ENCODE peak calls at places on chromosomes 16 and 17, in seven cellular contexts. B is sigmoid colon, N is prostate gland, Z is H1, W is HCT116, Q is stomach, X is breast epithelium. F is an unnamed sample. For H3K27me3, the result is how much of the 10 kb centered on the place peaks cover.

GRCh38 chr16:57818377-57819055 is 16.2 kb upstream of the KIFC3 start:
- DNase-seq in B (no peak), N (peak), Z (no peak), W (no peak), Q (peak), X (no peak), F (no peak)

GRCh38 chr17:17387461-17388362 is 84.5 kb downstream of the NT5M start:
- DNase-seq in B (no peak), N (no peak), Z (peak), W (peak), Q (peak), X (no peak), F (peak)

GRCh38 chr17:17147821-17148220 is 58.3 kb downstream of the PLD6 start:
- DNase-seq in B (no peak), N (no peak), Z (no peak), W (no peak), Q (no peak), X (no peak), F (no peak)

GRCh38 chr16:61887903-61888302 is 148.3 kb downstream of the CDH8 start:
- DNase-seq in B (no peak), N (no peak), Z (no peak), W (no peak), Q (no peak), X (no peak), F (no peak)

GRCh38 chr17:8362651-8363332 is 13.7 kb downstream of the KRABD2 start:
- DNase-seq in B (no peak), N (no peak), Z (no peak), W (no peak), Q (no peak), X (no peak), F (no peak)

GRCh38 chr16:83847371-83848225 is 39.8 kb downstream of the HSBP1 start:
- DNase-seq in B (no peak), N (no peak), Z (no peak), W (no peak), Q (no peak), X (no peak), F (no peak)

GRCh38 chr17:68484458-68484857 is 27.2 kb upstream of the WIPI1 start:
- DNase-seq in B (no peak), N (no peak), Z (no peak), W (no peak), Q (no peak), X (no peak), F (no peak)

GRCh38 chr16:17106243-17106791 is 364.4 kb downstream of the XYLT1 start:
- DNase-seq in B (no peak), N (no peak), Z (no peak), W (no peak), Q (no peak), X (no peak), F (no peak)

GRCh38 chr16:2190659-2191445 is 5.6 kb downstream of the CASKIN1 start:
- DNase-seq in B (no peak), N (no peak), Z (no peak), W (no peak), Q (no peak), X (no peak), F (no peak)

GRCh38 chr17:46916211-46916610 is 6.7 kb upstream of the GOSR2 start:
- DNase-seq in B (no peak), N (no peak), Z (no peak), W (no peak), Q (no peak), X (no peak), F (no peak)

GRCh38 chr17:40311575-40311974 is 2.6 kb downstream of the RARA start:
- DNase-seq in B (peak), N (no peak), Z (no peak), W (no peak), Q (peak), X (peak), F (peak)

GRCh38 chr16:14029658-14030057 is 41.5 kb upstream of the MRTFB start:
- DNase-seq in B (no peak), N (no peak), Z (no peak), W (no peak), Q (no peak), X (no peak), F (no peak)

GRCh38 chr17:77049440-77049839 is 91.3 kb upstream of the SEC14L1 start:
- DNase-seq in B (no peak), N (no peak), Z (no peak), W (peak), Q (no peak), X (no peak), F (no peak)

GRCh38 chr17:71793550-71793949 is 327.3 kb upstream of the SOX9 start:
- DNase-seq in B (no peak), N (no peak), Z (no peak), W (no peak), Q (no peak), X (no peak), F (no peak)

GRCh38 chr17:57085448-57086068 is 512 bp downstream of the AKAP1 start:
- DNase-seq in B (peak), N (no peak), Z (no peak), W (no peak), Q (peak), X (no peak), F (peak)

GRCh38 chr16:67017810-67018488 is 11.0 kb upstream of the CBFB start:
- DNase-seq in B (peak), N (peak), Z (peak), W (peak), Q (peak), X (peak), F (peak)

DNA sequence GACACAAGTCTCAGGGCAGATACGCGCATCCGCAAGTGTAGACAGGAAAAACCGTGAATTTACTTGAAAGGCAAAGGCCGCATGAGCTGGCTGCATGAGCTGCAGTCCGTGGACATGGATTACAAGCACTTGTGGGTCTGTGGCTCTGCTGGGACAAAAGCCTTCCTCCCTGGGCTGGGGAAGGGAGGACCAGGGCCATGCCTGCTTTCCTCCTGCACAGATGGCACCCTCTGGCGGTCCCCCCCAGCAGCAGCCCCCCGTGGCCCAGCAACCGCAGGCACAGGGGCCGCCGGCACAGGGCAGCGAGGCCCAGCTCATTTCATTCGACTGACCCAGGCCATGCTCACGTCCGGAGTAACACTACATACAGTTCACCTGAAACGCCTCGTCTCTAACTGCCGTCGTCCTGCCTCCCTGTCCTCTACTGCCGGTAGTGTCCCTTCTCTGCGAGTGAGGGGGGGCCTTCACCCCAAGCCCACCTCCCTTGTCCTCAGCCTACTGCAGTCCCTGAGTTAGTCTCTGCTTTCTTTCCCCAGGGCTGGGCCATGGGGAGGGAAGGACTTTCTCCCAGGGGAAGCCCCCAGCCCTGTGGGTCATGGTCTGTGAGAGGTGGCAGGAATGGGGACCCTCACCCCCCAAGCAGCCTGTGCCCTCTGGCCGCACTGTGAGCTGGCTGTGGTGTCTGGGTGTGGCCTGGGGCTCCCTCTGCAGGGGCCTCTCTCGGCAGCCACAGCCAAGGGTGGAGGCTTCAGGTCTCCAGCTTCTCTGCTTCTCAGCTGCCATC is 1.7 kb upstream of the MRPL12 start:
- DNase-seq in B (no peak), N (no peak), Z (no peak), W (no peak), Q (no peak), X (no peak), F (no peak)
- TF ChIP-seq POLR2AphosphoS5 in B (no peak), N (no peak), Z (no peak), W (no peak), Q (no peak), X (no peak), F (no peak)

DNA sequence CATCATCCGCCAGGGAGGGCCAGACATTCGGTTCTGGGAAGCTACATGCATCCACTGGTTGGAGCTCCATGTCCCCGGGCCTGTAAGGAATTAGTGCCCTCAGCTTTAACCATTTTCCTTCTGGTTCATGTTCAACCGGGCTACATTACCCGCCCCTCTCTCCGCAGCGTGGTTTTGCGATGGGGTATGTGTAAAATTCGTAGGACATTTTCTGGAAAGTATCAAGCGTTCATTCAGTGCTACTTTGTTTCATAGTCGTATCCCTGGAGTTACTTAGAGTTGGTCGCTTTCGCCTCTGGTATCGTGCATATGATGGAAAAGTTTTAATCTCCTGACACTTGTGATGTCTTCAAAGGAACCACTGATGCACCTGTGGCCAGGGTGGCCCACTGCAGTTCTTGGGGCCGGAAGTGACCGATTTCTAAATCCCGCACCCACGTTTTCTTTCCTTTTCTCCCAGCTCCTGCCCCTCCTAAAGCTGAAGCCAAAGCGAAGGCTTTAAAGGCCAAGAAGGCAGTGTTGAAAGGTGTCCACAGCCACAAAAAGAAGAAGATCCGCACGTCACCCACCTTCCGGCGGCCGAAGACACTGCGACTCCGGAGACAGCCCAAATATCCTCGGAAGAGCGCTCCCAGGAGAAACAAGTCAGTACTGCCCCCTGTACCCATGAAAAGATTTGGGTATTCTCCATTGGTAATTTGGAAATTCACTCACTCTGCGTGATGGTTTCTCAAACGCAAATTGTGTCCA is 637 bp downstream of the RPL23A start:
- DNase-seq in B (no peak), N (no peak), Z (no peak), W (no peak), Q (no peak), X (no peak), F (no peak)
- TF ChIP-seq POLR2A in B (no peak), N (no peak), Z (no peak), W (no peak), Q (no peak), X (no peak), F (no peak)

DNA sequence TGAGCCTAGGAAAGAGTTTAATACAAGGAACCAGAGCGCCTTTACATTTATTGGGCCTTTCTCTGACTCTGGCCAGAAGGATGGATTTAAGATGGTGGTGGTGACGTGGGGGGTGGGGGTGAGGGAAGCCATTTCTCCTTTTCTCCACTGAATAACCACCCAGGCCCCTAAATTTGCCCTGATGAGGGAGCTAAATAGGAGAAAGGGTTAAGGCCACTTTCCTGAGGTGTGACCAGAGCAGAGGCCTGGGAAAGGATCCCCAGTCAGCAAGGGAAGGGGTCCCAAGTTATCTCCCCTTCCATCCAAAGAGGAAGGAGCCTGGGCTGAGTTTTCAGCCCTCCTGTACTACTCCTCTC is 1.1 kb upstream of the HOXB9 start:
- DNase-seq in B (no peak), N (no peak), Z (no peak), W (no peak), Q (no peak), X (no peak), F (peak)
- H3K27me3 ChIP-seq in B (half or more), N (half or more), Z (half or more), W (under half), Q (half or more), X (half or more), F (half or more)

DNA sequence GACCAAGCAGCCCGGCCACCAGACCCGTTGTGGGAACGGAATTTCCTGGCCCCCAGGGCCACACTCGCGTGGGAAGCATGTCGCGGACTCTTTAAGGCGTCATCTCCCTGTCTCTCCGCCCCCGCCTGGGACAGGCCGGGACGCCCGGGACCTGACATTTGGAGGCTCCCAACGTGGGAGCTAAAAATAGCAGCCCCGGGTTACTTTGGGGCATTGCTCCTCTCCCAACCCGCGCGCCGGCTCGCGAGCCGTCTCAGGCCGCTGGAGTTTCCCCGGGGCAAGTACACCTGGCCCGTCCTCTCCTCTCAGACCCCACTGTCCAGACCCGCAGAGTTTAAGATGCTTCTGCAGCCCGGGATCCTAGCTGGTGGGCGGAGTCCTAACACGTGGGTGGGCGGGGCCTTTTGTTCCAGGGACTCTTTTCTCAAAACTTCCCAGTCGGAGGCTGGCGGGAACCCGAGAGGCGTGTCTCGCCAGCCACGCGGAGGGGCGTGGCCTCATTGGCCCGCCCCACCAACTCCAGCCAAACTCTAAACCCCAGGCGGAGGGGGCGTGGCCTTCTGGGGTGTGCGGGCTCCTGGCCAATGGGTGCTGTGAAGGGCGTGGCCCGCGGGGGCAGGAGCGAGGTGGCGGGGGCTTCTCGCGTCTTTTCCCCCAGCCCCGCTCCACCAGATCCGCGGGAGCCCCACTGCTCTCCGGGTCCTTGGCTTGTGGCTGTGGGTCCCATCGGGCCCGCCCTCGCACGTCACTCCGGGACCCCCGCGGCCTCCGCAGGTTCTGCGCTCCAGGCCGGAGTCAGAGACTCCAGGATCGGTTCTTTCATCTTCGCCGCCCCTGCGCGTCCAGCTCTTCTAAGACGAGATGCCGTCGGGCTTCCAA is at the start of gene SLC2A4:
- DNase-seq in B (peak), N (peak), Z (peak), W (peak), Q (peak), X (peak), F (peak)
- TF ChIP-seq POLR2AphosphoS5 in B (peak), N (peak), Z (no peak), W (peak), Q (peak), X (no peak), F (peak)

DNA sequence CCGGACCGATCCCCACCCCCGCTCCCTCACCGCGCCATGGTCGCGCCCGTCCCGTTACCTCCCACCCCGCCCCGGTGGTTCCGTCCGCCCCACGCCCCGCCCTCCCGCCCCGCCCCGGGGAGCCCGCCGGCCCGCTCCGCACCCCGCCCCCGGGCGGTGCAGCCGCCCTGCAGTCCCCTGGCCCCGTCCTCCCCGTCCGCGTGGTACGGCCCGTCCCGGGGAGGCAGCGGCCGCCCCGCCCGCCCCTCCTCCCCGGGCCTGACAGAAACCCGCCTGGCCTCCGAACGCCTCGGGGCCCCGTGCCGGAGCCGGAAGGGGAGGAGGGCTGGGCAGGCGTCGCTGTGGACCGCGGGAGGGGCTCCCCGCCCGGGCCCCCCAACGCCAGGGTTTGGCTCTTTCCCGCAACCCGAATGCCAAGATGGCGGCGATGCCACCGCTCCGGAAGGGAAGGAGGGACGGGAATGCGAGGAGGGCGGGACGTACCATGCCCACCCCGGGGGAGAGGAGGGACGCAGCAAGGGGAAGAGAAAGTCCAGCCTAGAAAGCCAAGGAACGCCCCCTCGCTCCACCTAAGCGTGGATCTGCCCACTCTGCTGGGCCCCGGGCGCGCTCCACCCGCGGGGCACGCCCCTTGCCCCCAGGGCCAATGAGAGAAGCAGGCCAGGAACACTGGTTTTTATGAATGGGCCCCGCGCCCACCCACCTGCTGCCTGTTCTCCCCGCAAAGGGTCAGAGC is at the start of gene PIP4K2B:
- DNase-seq in B (peak), N (peak), Z (peak), W (peak), Q (peak), X (peak), F (peak)
- TF ChIP-seq POLR2A in B (no peak), N (no peak), Z (peak), W (peak), Q (no peak), X (no peak), F (peak)

GRCh38 chr17:1222321-1222720 is 42.5 kb upstream of the ABR start:
- DNase-seq in B (no peak), N (no peak), Z (no peak), W (no peak), Q (no peak), X (no peak), F (no peak)
- H3K27me3 ChIP-seq in B (under half), N (under half), Z (under half), W (under half), Q (under half), X (under half), F (under half)

GRCh38 chr16:71883849-71884638 is at the start of gene ZNF821:
- DNase-seq in B (peak), N (peak), Z (peak), W (no peak), Q (peak), X (peak), F (peak)
- TF ChIP-seq POLR2AphosphoS5 in B (no peak), N (no peak), Z (peak), W (peak), Q (no peak), X (no peak), F (no peak)

DNA sequence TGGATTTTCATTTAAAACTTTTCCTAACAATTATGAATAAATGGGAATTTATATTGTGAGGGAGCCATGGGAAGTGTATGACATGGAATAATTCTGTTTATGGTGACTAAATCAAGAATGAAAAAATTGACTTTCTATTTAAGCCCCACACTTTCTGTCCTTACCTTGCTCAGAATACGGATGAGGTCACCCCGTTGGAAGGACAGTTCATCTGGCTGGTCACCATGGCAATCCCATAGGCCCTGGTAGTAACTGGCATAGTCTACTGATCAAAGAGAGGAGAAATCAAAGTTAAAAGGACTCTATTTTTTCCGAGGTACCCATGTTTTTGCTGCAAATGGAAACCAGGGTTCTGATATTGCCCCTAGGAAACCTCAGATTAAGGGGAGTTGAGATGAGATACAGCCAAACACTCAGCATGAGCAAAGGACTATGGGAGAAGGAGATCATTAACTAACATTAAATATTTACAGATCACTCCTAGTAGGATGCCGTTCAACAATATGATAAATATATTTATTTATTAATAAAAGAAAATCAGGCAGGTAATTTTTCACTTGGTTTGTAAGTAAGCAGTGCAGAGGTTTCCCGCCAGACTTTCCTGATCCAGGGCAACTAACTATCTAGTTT is 54.9 kb downstream of the SNX11 start:
- DNase-seq in B (no peak), N (no peak), Z (no peak), W (no peak), Q (no peak), X (no peak), F (no peak)
- TF ChIP-seq POLR2A in B (no peak), N (no peak), Z (no peak), W (no peak), Q (no peak), X (no peak), F (no peak)

DNA sequence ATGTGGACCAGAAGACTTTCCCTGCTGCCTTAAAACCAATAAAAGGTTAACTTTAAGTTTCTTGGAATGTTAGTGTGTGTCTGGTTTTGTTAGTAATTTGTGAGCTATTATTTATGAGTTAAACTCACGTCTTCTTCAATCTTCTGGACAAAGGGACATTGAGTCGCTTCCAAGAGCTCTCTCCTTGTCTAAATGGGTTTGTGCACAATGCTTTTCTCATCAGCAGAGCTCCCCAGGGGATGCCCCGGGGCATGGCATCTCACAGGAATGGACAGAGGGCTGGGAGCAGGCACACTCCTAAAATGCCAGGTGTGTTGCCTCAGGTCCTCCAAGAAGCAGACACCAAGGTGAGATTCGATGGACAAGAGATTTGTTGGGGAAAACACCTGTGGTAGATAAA is 90.5 kb downstream of the RGS9 start:
- DNase-seq in B (no peak), N (no peak), Z (no peak), W (no peak), Q (no peak), X (no peak), F (no peak)
- H3K27me3 ChIP-seq in B (under half), N (under half), Z (under half), W (under half), Q (under half), X (under half), F (under half)

GRCh38 chr17:32824334-32824733 is 52.6 kb downstream of the MYO1D start:
- DNase-seq in B (no peak), N (no peak), Z (no peak), W (no peak), Q (no peak), X (no peak), F (no peak)
- TF ChIP-seq POLR2AphosphoS5 in B (no peak), N (no peak), Z (no peak), W (no peak), Q (no peak), X (no peak), F (no peak)

F was measured in transverse colon.